ENCODE peak calls at places on chromosomes 12 and 14, in nine cellular contexts. Y is RCC 7860; X is nephron progenitor cell; N is activated CD8-positive, alpha-beta memory T cell treated with anti-CD3 and anti-CD28 coated beads for 4 hours; D is cardiac muscle cell; K is cardiac septum; F is tibial artery; V is frontal cortex; T is T-helper 22 cell. S is an unnamed sample.

GRCh38 chr14:40197344-40197743 is 765.1 kb upstream of the FBXO33 start:
- DNase-seq in Y (no peak), X (no peak), N (no peak), D (no peak), K (no peak), F (no peak), V (no peak), T (no peak), S (no peak)

GRCh38 chr12:28114488-28114887 is 75.8 kb upstream of the CCDC91 start:
- DNase-seq in Y (no peak), X (no peak), N (no peak), D (no peak), K (no peak), F (no peak), V (no peak), T (no peak), S (no peak)

GRCh38 chr12:122983789-122984515 is 3.5 kb downstream of the ARL6IP4 start:
- DNase-seq in Y (no peak), X (peak), N (no peak), D (peak), K (no peak), F (no peak), V (peak), T (no peak), S (no peak)

GRCh38 chr14:95889236-95889979 is 12.8 kb downstream of the TUNAR start:
- DNase-seq in Y (no peak), X (no peak), N (no peak), D (no peak), K (no peak), F (no peak), V (no peak), T (no peak), S (no peak)

GRCh38 chr12:82425241-82425640 is 66.9 kb downstream of the METTL25 start:
- DNase-seq in Y (peak), X (no peak), N (no peak), D (peak), K (no peak), F (no peak), V (no peak), T (no peak), S (peak)

GRCh38 chr12:69633061-69633460 is 22.4 kb upstream of the LRRC10 start:
- DNase-seq in Y (no peak), X (no peak), N (no peak), D (no peak), K (no peak), F (no peak), V (no peak), T (no peak), S (no peak)

GRCh38 chr12:48968467-48968866 is 3.1 kb downstream of the WNT10B start:
- DNase-seq in Y (no peak), X (no peak), N (no peak), D (no peak), K (no peak), F (no peak), V (no peak), T (no peak), S (no peak)

GRCh38 chr12:14618990-14619389 is 51.3 kb upstream of the PLBD1 start:
- DNase-seq in Y (no peak), X (no peak), N (no peak), D (peak), K (no peak), F (no peak), V (peak), T (no peak), S (no peak)

GRCh38 chr12:47707905-47708543 is 2.2 kb upstream of the RPAP3 start:
- DNase-seq in Y (no peak), X (no peak), N (no peak), D (no peak), K (no peak), F (no peak), V (no peak), T (no peak), S (no peak)

GRCh38 chr12:123270380-123271181 is 1.1 kb downstream of the CDK2AP1 start:
- DNase-seq in Y (no peak), X (peak), N (no peak), D (peak), K (no peak), F (no peak), V (no peak), T (no peak), S (no peak)

GRCh38 chr14:53365516-53366130 is 212.5 kb upstream of the DDHD1 start:
- DNase-seq in Y (no peak), X (no peak), N (no peak), D (peak), K (no peak), F (no peak), V (no peak), T (no peak), S (no peak)

GRCh38 chr12:12927211-12928079 is 24.5 kb downstream of the GPRC5D start:
- DNase-seq in Y (peak), X (peak), N (no peak), D (peak), K (peak), F (no peak), V (no peak), T (no peak), S (no peak)

GRCh38 chr14:60250318-60251035 is 1.5 kb downstream of the PPM1A start:
- DNase-seq in Y (peak), X (peak), N (no peak), D (peak), K (no peak), F (no peak), V (no peak), T (no peak), S (no peak)

GRCh38 chr12:123152823-123153222 is 1.9 kb upstream of the PITPNM2 start:
- DNase-seq in Y (no peak), X (no peak), N (no peak), D (no peak), K (no peak), F (no peak), V (no peak), T (no peak), S (no peak)

GRCh38 chr14:32702571-32702970 is 236.1 kb upstream of the NPAS3 start:
- DNase-seq in Y (no peak), X (peak), N (no peak), D (peak), K (peak), F (peak), V (no peak), T (no peak), S (no peak)

GRCh38 chr14:49280566-49280965 is 305.6 kb downstream of the RPS29 start:
- DNase-seq in Y (no peak), X (no peak), N (no peak), D (no peak), K (no peak), F (no peak), V (no peak), T (no peak), S (no peak)

GRCh38 chr12:57219205-57219992 is 2.8 kb downstream of the NXPH4 start:
- DNase-seq in Y (no peak), X (no peak), N (no peak), D (no peak), K (no peak), F (no peak), V (no peak), T (no peak), S (no peak)

GRCh38 chr12:56679834-56680575 is 8.1 kb downstream of the PTGES3 start:
- DNase-seq in Y (no peak), X (no peak), N (no peak), D (no peak), K (no peak), F (no peak), V (no peak), T (no peak), S (no peak)

GRCh38 chr14:95784137-95784536 is 70.2 kb upstream of the TCL1A start:
- DNase-seq in Y (no peak), X (peak), N (no peak), D (peak), K (no peak), F (no peak), V (no peak), T (no peak), S (no peak)

GRCh38 chr12:1691123-1692007 is 495 bp downstream of the ADIPOR2 start:
- DNase-seq in Y (no peak), X (peak), N (no peak), D (peak), K (no peak), F (peak), V (no peak), T (no peak), S (no peak)

GRCh38 chr14:65421201-65421981 is 8.9 kb downstream of the FUT8 start:
- DNase-seq in Y (peak), X (no peak), N (no peak), D (peak), K (no peak), F (no peak), V (no peak), T (no peak), S (no peak)

GRCh38 chr12:98736352-98737326 is 91.5 kb downstream of the APAF1 start:
- DNase-seq in Y (no peak), X (no peak), N (no peak), D (no peak), K (no peak), F (no peak), V (no peak), T (no peak), S (no peak)

GRCh38 chr12:6465467-6466183 is 4.9 kb downstream of the VAMP1 start:
- DNase-seq in Y (peak), X (peak), N (no peak), D (peak), K (no peak), F (peak), V (peak), T (no peak), S (no peak)

GRCh38 chr12:84601483-84601882 is 311.1 kb downstream of the SLC6A15 start:
- DNase-seq in Y (no peak), X (no peak), N (no peak), D (no peak), K (no peak), F (no peak), V (no peak), T (no peak), S (no peak)

GRCh38 chr12:75933136-75933535 is 98.4 kb downstream of the PHLDA1 start:
- DNase-seq in Y (peak), X (no peak), N (no peak), D (peak), K (no peak), F (no peak), V (no peak), T (no peak), S (no peak)

GRCh38 chr12:6317693-6318439 is 7.4 kb downstream of the PLEKHG6 start:
- DNase-seq in Y (no peak), X (no peak), N (no peak), D (no peak), K (no peak), F (no peak), V (no peak), T (no peak), S (no peak)

GRCh38 chr14:42110167-42110566 is 503.5 kb downstream of the LRFN5 start:
- DNase-seq in Y (peak), X (no peak), N (no peak), D (peak), K (no peak), F (no peak), V (no peak), T (no peak), S (no peak)

GRCh38 chr12:2924019-2924418 is 33.3 kb downstream of the TULP3 start:
- DNase-seq in Y (no peak), X (no peak), N (no peak), D (peak), K (no peak), F (no peak), V (no peak), T (no peak), S (no peak)

GRCh38 chr12:122094735-122095561 is 16.4 kb downstream of the MLXIP start:
- DNase-seq in Y (no peak), X (no peak), N (no peak), D (peak), K (no peak), F (no peak), V (no peak), T (no peak), S (no peak)

GRCh38 chr12:66693901-66694513 is 15.1 kb upstream of the GRIP1 start:
- DNase-seq in Y (peak), X (peak), N (no peak), D (peak), K (no peak), F (no peak), V (peak), T (no peak), S (peak)

GRCh38 chr14:77375973-77376372 is 921 bp downstream of the TMED8 start:
- DNase-seq in Y (no peak), X (no peak), N (no peak), D (peak), K (no peak), F (no peak), V (no peak), T (no peak), S (no peak)

GRCh38 chr12:121465921-121466799 is 66.2 kb downstream of the RNF34 start:
- DNase-seq in Y (no peak), X (peak), N (no peak), D (peak), K (no peak), F (no peak), V (no peak), T (peak), S (no peak)

GRCh38 chr14:53957739-53958138 is 1.1 kb upstream of the BMP4 start:
- DNase-seq in Y (no peak), X (no peak), N (no peak), D (no peak), K (no peak), F (no peak), V (no peak), T (no peak), S (no peak)

GRCh38 chr12:91332305-91332704 is 149.7 kb upstream of the DCN start:
- DNase-seq in Y (no peak), X (no peak), N (no peak), D (peak), K (no peak), F (no peak), V (no peak), T (no peak), S (no peak)

GRCh38 chr14:61562321-61563161 is 132.8 kb upstream of the HIF1A start:
- DNase-seq in Y (peak), X (no peak), N (no peak), D (peak), K (no peak), F (no peak), V (no peak), T (peak), S (peak)

GRCh38 chr14:69543341-69544249 is 31.1 kb downstream of the CCDC177 start:
- DNase-seq in Y (peak), X (peak), N (no peak), D (peak), K (no peak), F (peak), V (peak), T (no peak), S (no peak)

GRCh38 chr12:106227641-106228319 is 20.0 kb downstream of the CKAP4 start:
- DNase-seq in Y (no peak), X (no peak), N (peak), D (peak), K (peak), F (no peak), V (no peak), T (peak), S (no peak)

GRCh38 chr12:115872919-115873357 is 404.6 kb downstream of the MED13L start:
- DNase-seq in Y (no peak), X (no peak), N (no peak), D (no peak), K (no peak), F (no peak), V (no peak), T (no peak), S (no peak)

GRCh38 chr14:95255487-95255886 is 64.2 kb downstream of the CLMN start:
- DNase-seq in Y (peak), X (peak), N (no peak), D (peak), K (peak), F (peak), V (no peak), T (no peak), S (peak)